ENCODE peak calls at places on chromosomes 13 and 19, in nine cellular contexts. One of them, this sample, is unnamed.

GRCh38 chr19:5718032-5718578 is 1.8 kb downstream of the LONP1 start:
- DNase-seq in A549: no peak
- DNase-seq in upper lobe of left lung: no peak
- DNase-seq in K562: peak; percentile 4
- DNase-seq in transverse colon: no peak
- DNase-seq in ovary: no peak
- DNase-seq in stomach: no peak
- DNase-seq in suprapubic skin: no peak
- DNase-seq in SK-N-SH: no peak
- DNase-seq in this sample: no peak

GRCh38 chr13:98954313-98954712 is 23.6 kb downstream of the DOCK9 start:
- DNase-seq in A549: no peak
- DNase-seq in upper lobe of left lung: no peak
- DNase-seq in K562: no peak
- DNase-seq in transverse colon: no peak
- DNase-seq in ovary: no peak
- DNase-seq in stomach: no peak
- DNase-seq in suprapubic skin: no peak
- DNase-seq in SK-N-SH: no peak
- DNase-seq in this sample: no peak

GRCh38 chr13:91184244-91184926 is 163.1 kb upstream of the MIR17HG start:
- DNase-seq in A549: no peak
- DNase-seq in upper lobe of left lung: no peak
- DNase-seq in K562: no peak
- DNase-seq in transverse colon: no peak
- DNase-seq in ovary: no peak
- DNase-seq in stomach: no peak
- DNase-seq in suprapubic skin: no peak
- DNase-seq in SK-N-SH: no peak
- DNase-seq in this sample: no peak

GRCh38 chr13:35781044-35781443 is 304.6 kb upstream of the MAB21L1 start:
- DNase-seq in A549: no peak
- DNase-seq in upper lobe of left lung: no peak
- DNase-seq in K562: no peak
- DNase-seq in transverse colon: no peak
- DNase-seq in ovary: no peak
- DNase-seq in stomach: no peak
- DNase-seq in suprapubic skin: no peak
- DNase-seq in SK-N-SH: no peak
- DNase-seq in this sample: no peak

GRCh38 chr13:27148900-27149299 is 22.7 kb downstream of the USP12 start:
- DNase-seq in A549: no peak
- DNase-seq in upper lobe of left lung: no peak
- DNase-seq in K562: no peak
- DNase-seq in transverse colon: no peak
- DNase-seq in ovary: no peak
- DNase-seq in stomach: no peak
- DNase-seq in suprapubic skin: no peak
- DNase-seq in SK-N-SH: no peak
- DNase-seq in this sample: no peak

GRCh38 chr13:99314640-99315176 is 7.5 kb upstream of the GPR183 start:
- DNase-seq in A549: no peak
- DNase-seq in upper lobe of left lung: no peak
- DNase-seq in K562: peak; percentile 18
- DNase-seq in transverse colon: no peak
- DNase-seq in ovary: no peak
- DNase-seq in stomach: no peak
- DNase-seq in suprapubic skin: no peak
- DNase-seq in SK-N-SH: no peak
- DNase-seq in this sample: no peak

GRCh38 chr19:584240-585001 is 5.3 kb upstream of the HCN2 start:
- DNase-seq in A549: no peak
- DNase-seq in upper lobe of left lung: peak; percentile 93
- DNase-seq in K562: peak; percentile 73
- DNase-seq in transverse colon: peak; percentile 45
- DNase-seq in ovary: peak; percentile 49
- DNase-seq in stomach: peak; percentile 56
- DNase-seq in suprapubic skin: no peak
- DNase-seq in SK-N-SH: peak; percentile 95
- DNase-seq in this sample: no peak

GRCh38 chr13:28046981-28047380 is 53.4 kb downstream of the FLT3 start:
- DNase-seq in A549: no peak
- DNase-seq in upper lobe of left lung: no peak
- DNase-seq in K562: no peak
- DNase-seq in transverse colon: no peak
- DNase-seq in ovary: no peak
- DNase-seq in stomach: no peak
- DNase-seq in suprapubic skin: no peak
- DNase-seq in SK-N-SH: no peak
- DNase-seq in this sample: no peak

GRCh38 chr19:35278578-35279284 is 3.6 kb upstream of the HAMP start:
- DNase-seq in A549: no peak
- DNase-seq in upper lobe of left lung: peak; percentile 78
- DNase-seq in K562: no peak
- DNase-seq in transverse colon: no peak
- DNase-seq in ovary: peak; percentile 72
- DNase-seq in stomach: no peak
- DNase-seq in suprapubic skin: no peak
- DNase-seq in SK-N-SH: no peak
- DNase-seq in this sample: no peak

GRCh38 chr19:42528354-42529247 is at the start of gene CEACAM1:
- DNase-seq in A549: no peak
- DNase-seq in upper lobe of left lung: no peak
- DNase-seq in K562: peak; percentile 4
- DNase-seq in transverse colon: peak; percentile 84
- DNase-seq in ovary: no peak
- DNase-seq in stomach: peak; percentile 79
- DNase-seq in suprapubic skin: no peak
- DNase-seq in SK-N-SH: no peak
- DNase-seq in this sample: no peak

GRCh38 chr13:109344552-109345157 is 441.7 kb downstream of the IRS2 start:
- DNase-seq in A549: peak; percentile 55
- DNase-seq in upper lobe of left lung: no peak
- DNase-seq in K562: no peak
- DNase-seq in transverse colon: no peak
- DNase-seq in ovary: no peak
- DNase-seq in stomach: no peak
- DNase-seq in suprapubic skin: no peak
- DNase-seq in SK-N-SH: peak; percentile 37
- DNase-seq in this sample: no peak

GRCh38 chr19:1315470-1316166 is 29.9 kb downstream of the EFNA2 start:
- DNase-seq in A549: peak; percentile 58
- DNase-seq in upper lobe of left lung: peak; percentile 90
- DNase-seq in K562: peak; percentile 86
- DNase-seq in transverse colon: peak; percentile 64
- DNase-seq in ovary: peak; percentile 46
- DNase-seq in stomach: peak; percentile 63
- DNase-seq in suprapubic skin: no peak
- DNase-seq in SK-N-SH: peak; percentile 95
- DNase-seq in this sample: no peak

GRCh38 chr19:5046339-5047039 is 77.6 kb downstream of the KDM4B start:
- DNase-seq in A549: peak; percentile 86
- DNase-seq in upper lobe of left lung: peak; percentile 58
- DNase-seq in K562: no peak
- DNase-seq in transverse colon: peak; percentile 74
- DNase-seq in ovary: no peak
- DNase-seq in stomach: peak; percentile 83
- DNase-seq in suprapubic skin: no peak
- DNase-seq in SK-N-SH: no peak
- DNase-seq in this sample: no peak

GRCh38 chr19:14383556-14383897 is 2.3 kb downstream of the ADGRE5 start:
- DNase-seq in A549: no peak
- DNase-seq in upper lobe of left lung: no peak
- DNase-seq in K562: no peak
- DNase-seq in transverse colon: peak; percentile 43
- DNase-seq in ovary: no peak
- DNase-seq in stomach: no peak
- DNase-seq in suprapubic skin: no peak
- DNase-seq in SK-N-SH: no peak
- DNase-seq in this sample: no peak

GRCh38 chr13:48449656-48450055 is 36.7 kb upstream of the LPAR6 start:
- DNase-seq in A549: no peak
- DNase-seq in upper lobe of left lung: no peak
- DNase-seq in K562: no peak
- DNase-seq in transverse colon: no peak
- DNase-seq in ovary: no peak
- DNase-seq in stomach: no peak
- DNase-seq in suprapubic skin: no peak
- DNase-seq in SK-N-SH: no peak
- DNase-seq in this sample: no peak

GRCh38 chr19:15812059-15812722 is 3.3 kb downstream of the OR10H1 start:
- DNase-seq in A549: no peak
- DNase-seq in upper lobe of left lung: no peak
- DNase-seq in K562: no peak
- DNase-seq in transverse colon: peak; percentile 38
- DNase-seq in ovary: no peak
- DNase-seq in stomach: peak; percentile 40
- DNase-seq in suprapubic skin: no peak
- DNase-seq in SK-N-SH: no peak
- DNase-seq in this sample: no peak

GRCh38 chr13:51935326-51936171 is 73.8 kb downstream of the CCDC70 start:
- DNase-seq in A549: peak; percentile 35
- DNase-seq in upper lobe of left lung: no peak
- DNase-seq in K562: peak; percentile 33
- DNase-seq in transverse colon: peak; percentile 54
- DNase-seq in ovary: no peak
- DNase-seq in stomach: peak; percentile 59
- DNase-seq in suprapubic skin: peak; percentile 64
- DNase-seq in SK-N-SH: peak; percentile 49
- DNase-seq in this sample: no peak

GRCh38 chr19:19562665-19563347 is 24.7 kb downstream of the CILP2 start:
- DNase-seq in A549: no peak
- DNase-seq in upper lobe of left lung: no peak
- DNase-seq in K562: peak; percentile 38
- DNase-seq in transverse colon: no peak
- DNase-seq in ovary: no peak
- DNase-seq in stomach: no peak
- DNase-seq in suprapubic skin: no peak
- DNase-seq in SK-N-SH: no peak
- DNase-seq in this sample: no peak

GRCh38 chr13:44523176-44524017 is 52.7 kb downstream of the TSC22D1 start:
- DNase-seq in A549: peak; percentile 13
- DNase-seq in upper lobe of left lung: no peak
- DNase-seq in K562: no peak
- DNase-seq in transverse colon: no peak
- DNase-seq in ovary: no peak
- DNase-seq in stomach: no peak
- DNase-seq in suprapubic skin: no peak
- DNase-seq in SK-N-SH: no peak
- DNase-seq in this sample: no peak

GRCh38 chr19:18152444-18152816 is 533 bp upstream of the PIK3R2 start:
- DNase-seq in A549: peak; percentile 91
- DNase-seq in upper lobe of left lung: peak; percentile 32
- DNase-seq in K562: peak; percentile 91
- DNase-seq in transverse colon: peak; percentile 98
- DNase-seq in ovary: peak; percentile 98
- DNase-seq in stomach: peak; percentile 97
- DNase-seq in suprapubic skin: peak; percentile 98
- DNase-seq in SK-N-SH: peak; percentile 96
- DNase-seq in this sample: peak; percentile 100

GRCh38 chr19:18149596-18149975 is 3.4 kb upstream of the PIK3R2 start:
- DNase-seq in A549: no peak
- DNase-seq in upper lobe of left lung: no peak
- DNase-seq in K562: no peak
- DNase-seq in transverse colon: no peak
- DNase-seq in ovary: peak; percentile 21
- DNase-seq in stomach: no peak
- DNase-seq in suprapubic skin: no peak
- DNase-seq in SK-N-SH: no peak
- DNase-seq in this sample: no peak

GRCh38 chr19:18153555-18154134 is 682 bp downstream of the PIK3R2 start:
- DNase-seq in A549: no peak
- DNase-seq in upper lobe of left lung: peak; percentile 89
- DNase-seq in K562: peak; percentile 68
- DNase-seq in transverse colon: peak; percentile 48
- DNase-seq in ovary: peak; percentile 53
- DNase-seq in stomach: no peak
- DNase-seq in suprapubic skin: no peak
- DNase-seq in SK-N-SH: peak; percentile 59
- DNase-seq in this sample: no peak

GRCh38 chr19:18152817-18153554 is at the start of gene PIK3R2:
- DNase-seq in A549: peak; percentile 86
- DNase-seq in upper lobe of left lung: peak; percentile 99
- DNase-seq in K562: peak; percentile 93
- DNase-seq in transverse colon: peak; percentile 100
- DNase-seq in ovary: peak; percentile 100
- DNase-seq in stomach: peak; percentile 100
- DNase-seq in suprapubic skin: peak; percentile 99
- DNase-seq in SK-N-SH: peak; percentile 98
- DNase-seq in this sample: peak; percentile 100

GRCh38 chr19:18150776-18151624 is 2.0 kb upstream of the PIK3R2 start:
- DNase-seq in A549: no peak
- DNase-seq in upper lobe of left lung: no peak
- DNase-seq in K562: no peak
- DNase-seq in transverse colon: no peak
- DNase-seq in ovary: peak; percentile 27
- DNase-seq in stomach: no peak
- DNase-seq in suprapubic skin: no peak
- DNase-seq in SK-N-SH: no peak
- DNase-seq in this sample: no peak
- TF ChIP-seq EP300 in A549: no peak
- TF ChIP-seq EP300 in upper lobe of left lung: no peak
- TF ChIP-seq EP300 in K562: no peak
- TF ChIP-seq EP300 in transverse colon: no peak
- TF ChIP-seq EP300 in ovary: no peak
- TF ChIP-seq EP300 in stomach: no peak
- TF ChIP-seq EP300 in suprapubic skin: no peak
- TF ChIP-seq EP300 in SK-N-SH: no peak
- TF ChIP-seq EP300 in this sample: no peak

GRCh38 chr13:38897521-38897920 is 93.1 kb downstream of the STOML3 start:
- DNase-seq in A549: no peak
- DNase-seq in upper lobe of left lung: no peak
- DNase-seq in K562: no peak
- DNase-seq in transverse colon: no peak
- DNase-seq in ovary: no peak
- DNase-seq in stomach: no peak
- DNase-seq in suprapubic skin: no peak
- DNase-seq in SK-N-SH: no peak
- DNase-seq in this sample: no peak
- TF ChIP-seq EP300 in A549: no peak
- TF ChIP-seq EP300 in upper lobe of left lung: no peak
- TF ChIP-seq EP300 in K562: no peak
- TF ChIP-seq EP300 in transverse colon: no peak
- TF ChIP-seq EP300 in ovary: no peak
- TF ChIP-seq EP300 in stomach: no peak
- TF ChIP-seq EP300 in suprapubic skin: no peak
- TF ChIP-seq EP300 in SK-N-SH: no peak
- TF ChIP-seq EP300 in this sample: no peak

GRCh38 chr19:51123381-51124186 is 1.1 kb upstream of the SIGLEC9 start:
- DNase-seq in A549: no peak
- DNase-seq in upper lobe of left lung: no peak
- DNase-seq in K562: no peak
- DNase-seq in transverse colon: peak; percentile 26
- DNase-seq in ovary: no peak
- DNase-seq in stomach: peak; percentile 50
- DNase-seq in suprapubic skin: no peak
- DNase-seq in SK-N-SH: no peak
- DNase-seq in this sample: no peak
- TF ChIP-seq EP300 in A549: no peak
- TF ChIP-seq EP300 in upper lobe of left lung: no peak
- TF ChIP-seq EP300 in K562: no peak
- TF ChIP-seq EP300 in transverse colon: no peak
- TF ChIP-seq EP300 in ovary: no peak
- TF ChIP-seq EP300 in stomach: no peak
- TF ChIP-seq EP300 in suprapubic skin: no peak
- TF ChIP-seq EP300 in SK-N-SH: no peak
- TF ChIP-seq EP300 in this sample: no peak

GRCh38 chr19:51018745-51019543 is 565 bp downstream of the KLK10 start:
- DNase-seq in A549: no peak
- DNase-seq in upper lobe of left lung: peak; percentile 81
- DNase-seq in K562: no peak
- DNase-seq in transverse colon: no peak
- DNase-seq in ovary: peak; percentile 90
- DNase-seq in stomach: peak; percentile 43
- DNase-seq in suprapubic skin: no peak
- DNase-seq in SK-N-SH: no peak
- DNase-seq in this sample: no peak
- TF ChIP-seq EP300 in A549: no peak
- TF ChIP-seq EP300 in upper lobe of left lung: no peak
- TF ChIP-seq EP300 in K562: no peak
- TF ChIP-seq EP300 in transverse colon: no peak
- TF ChIP-seq EP300 in ovary: no peak
- TF ChIP-seq EP300 in stomach: no peak
- TF ChIP-seq EP300 in suprapubic skin: no peak
- TF ChIP-seq EP300 in SK-N-SH: no peak
- TF ChIP-seq EP300 in this sample: no peak